ENCODE peak calls at places on chromosomes 1 and 21, in seven cellular contexts. One of them, this sample, is unnamed.

GRCh38 chr1:228109962-228110488 is 926 bp upstream of the MRPL55 start:
- DNase-seq in vagina: no peak
- DNase-seq in testis: no peak
- DNase-seq in adrenal gland: no peak
- DNase-seq in tibial nerve: no peak
- DNase-seq in HCT116: no peak
- DNase-seq in A549: no peak
- DNase-seq in this sample: no peak

GRCh38 chr1:198655464-198656121 is 16.8 kb downstream of the PTPRC start:
- DNase-seq in tibial nerve: no peak
- DNase-seq in adrenal gland: no peak
- DNase-seq in HCT116: no peak
- DNase-seq in testis: no peak
- DNase-seq in A549: no peak
- DNase-seq in vagina: no peak
- DNase-seq in this sample: peak

GRCh38 chr1:47507140-47507539 is 69.3 kb downstream of the FOXD2 start:
- DNase-seq in testis: no peak
- DNase-seq in A549: no peak
- DNase-seq in HCT116: no peak
- DNase-seq in tibial nerve: no peak
- DNase-seq in vagina: no peak
- DNase-seq in adrenal gland: no peak
- DNase-seq in this sample: peak

GRCh38 chr1:15799004-15799867 is 8.2 kb downstream of the UQCRHL start:
- DNase-seq in vagina: peak
- DNase-seq in adrenal gland: no peak
- DNase-seq in A549: peak
- DNase-seq in tibial nerve: peak
- DNase-seq in HCT116: peak
- DNase-seq in testis: peak
- DNase-seq in this sample: peak

GRCh38 chr21:26148071-26148470 is 22.5 kb downstream of the APP start:
- DNase-seq in adrenal gland: no peak
- DNase-seq in tibial nerve: no peak
- DNase-seq in A549: peak
- DNase-seq in HCT116: no peak
- DNase-seq in vagina: no peak
- DNase-seq in testis: no peak
- DNase-seq in this sample: no peak

GRCh38 chr21:20311388-20311787 is 686.8 kb upstream of the NCAM2 start:
- DNase-seq in HCT116: no peak
- DNase-seq in vagina: no peak
- DNase-seq in tibial nerve: no peak
- DNase-seq in A549: no peak
- DNase-seq in adrenal gland: no peak
- DNase-seq in testis: no peak
- DNase-seq in this sample: peak

GRCh38 chr1:54298284-54299033 is 98.5 kb downstream of the MRPL37 start:
- DNase-seq in A549: no peak
- DNase-seq in HCT116: no peak
- DNase-seq in tibial nerve: no peak
- DNase-seq in adrenal gland: no peak
- DNase-seq in vagina: no peak
- DNase-seq in testis: no peak
- DNase-seq in this sample: no peak

GRCh38 chr1:245092638-245092976 is 62.2 kb upstream of the KIF26B start:
- DNase-seq in HCT116: no peak
- DNase-seq in vagina: no peak
- DNase-seq in testis: no peak
- DNase-seq in tibial nerve: no peak
- DNase-seq in adrenal gland: no peak
- DNase-seq in A549: no peak
- DNase-seq in this sample: no peak

GRCh38 chr1:111904478-111905218 is 84.8 kb downstream of the KCND3 start:
- DNase-seq in HCT116: no peak
- DNase-seq in tibial nerve: no peak
- DNase-seq in A549: no peak
- DNase-seq in adrenal gland: no peak
- DNase-seq in testis: no peak
- DNase-seq in vagina: no peak
- DNase-seq in this sample: no peak

GRCh38 chr1:205907794-205908193 is 35.5 kb downstream of the SLC26A9 start:
- DNase-seq in testis: no peak
- DNase-seq in tibial nerve: no peak
- DNase-seq in adrenal gland: no peak
- DNase-seq in HCT116: peak
- DNase-seq in A549: no peak
- DNase-seq in vagina: peak
- DNase-seq in this sample: no peak

GRCh38 chr1:203572134-203572625 is 54.5 kb upstream of the ATP2B4 start:
- DNase-seq in testis: no peak
- DNase-seq in HCT116: no peak
- DNase-seq in adrenal gland: no peak
- DNase-seq in A549: no peak
- DNase-seq in vagina: no peak
- DNase-seq in tibial nerve: no peak
- DNase-seq in this sample: no peak

GRCh38 chr1:33618636-33619035 is 146.2 kb downstream of the ZSCAN20 start:
- DNase-seq in A549: no peak
- DNase-seq in tibial nerve: no peak
- DNase-seq in vagina: peak
- DNase-seq in adrenal gland: no peak
- DNase-seq in HCT116: no peak
- DNase-seq in testis: no peak
- DNase-seq in this sample: no peak

GRCh38 chr1:202579806-202580205 is 130.4 kb downstream of the SYT2 start:
- DNase-seq in tibial nerve: no peak
- DNase-seq in testis: no peak
- DNase-seq in adrenal gland: no peak
- DNase-seq in vagina: no peak
- DNase-seq in A549: no peak
- DNase-seq in HCT116: no peak
- DNase-seq in this sample: no peak

GRCh38 chr1:31238612-31238985 is 1.1 kb downstream of the NKAIN1 start:
- DNase-seq in tibial nerve: no peak
- DNase-seq in adrenal gland: no peak
- DNase-seq in vagina: no peak
- DNase-seq in testis: no peak
- DNase-seq in A549: no peak
- DNase-seq in HCT116: no peak
- DNase-seq in this sample: no peak
- H3K4me3 ChIP-seq in tibial nerve: no peak
- H3K4me3 ChIP-seq in adrenal gland: no peak
- H3K4me3 ChIP-seq in vagina: no peak
- H3K4me3 ChIP-seq in testis: no peak
- H3K4me3 ChIP-seq in A549: no peak
- H3K4me3 ChIP-seq in HCT116: no peak
- H3K4me3 ChIP-seq in this sample: no peak

GRCh38 chr1:88009916-88010315 is 674.2 kb upstream of the PKN2 start:
- DNase-seq in HCT116: no peak
- DNase-seq in tibial nerve: no peak
- DNase-seq in testis: no peak
- DNase-seq in adrenal gland: no peak
- DNase-seq in vagina: no peak
- DNase-seq in A549: no peak
- DNase-seq in this sample: no peak
- TF ChIP-seq CTCF in HCT116: peak
- TF ChIP-seq CTCF in tibial nerve: no peak
- TF ChIP-seq CTCF in testis: no peak
- TF ChIP-seq CTCF in adrenal gland: no peak
- TF ChIP-seq CTCF in vagina: no peak
- TF ChIP-seq CTCF in A549: no peak
- TF ChIP-seq CTCF in this sample: no peak

GRCh38 chr1:172531846-172532699 is 877 bp upstream of the SUCO start:
- DNase-seq in vagina: peak
- DNase-seq in tibial nerve: peak
- DNase-seq in adrenal gland: peak
- DNase-seq in testis: peak
- DNase-seq in HCT116: peak
- DNase-seq in A549: peak
- DNase-seq in this sample: peak
- TF ChIP-seq POLR2A in vagina: peak
- TF ChIP-seq POLR2A in tibial nerve: peak
- TF ChIP-seq POLR2A in adrenal gland: peak
- TF ChIP-seq POLR2A in testis: peak
- TF ChIP-seq POLR2A in HCT116: peak
- TF ChIP-seq POLR2A in A549: peak
- TF ChIP-seq POLR2A in this sample: peak

DNA sequence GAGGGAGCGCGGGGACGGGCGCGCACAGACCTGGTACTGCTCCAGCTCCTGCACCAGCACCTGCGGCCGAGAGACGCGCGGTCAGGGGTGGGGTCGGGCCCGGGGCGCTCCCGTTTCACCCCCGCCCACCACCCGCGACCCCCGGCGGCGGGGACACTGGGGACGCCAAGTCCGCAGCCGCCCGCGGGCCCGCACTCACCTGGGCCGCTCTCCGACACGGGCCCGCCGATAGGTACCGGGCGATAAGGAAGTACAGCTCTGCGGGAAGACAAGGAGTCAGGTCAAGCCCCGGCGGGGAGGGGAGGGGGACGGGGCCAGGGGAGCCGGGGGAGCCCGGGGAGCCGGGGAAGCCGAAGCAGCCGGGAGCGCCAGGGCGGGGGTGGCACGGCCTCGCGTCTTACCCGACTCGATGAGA is 383 bp downstream of the BRWD1 start:
- DNase-seq in testis: peak
- DNase-seq in tibial nerve: peak
- DNase-seq in adrenal gland: no peak
- DNase-seq in HCT116: no peak
- DNase-seq in vagina: no peak
- DNase-seq in A549: peak
- DNase-seq in this sample: no peak
- H3K4me3 ChIP-seq in testis: peak
- H3K4me3 ChIP-seq in tibial nerve: peak
- H3K4me3 ChIP-seq in adrenal gland: peak
- H3K4me3 ChIP-seq in HCT116: peak
- H3K4me3 ChIP-seq in vagina: peak
- H3K4me3 ChIP-seq in A549: peak
- H3K4me3 ChIP-seq in this sample: peak

GRCh38 chr1:37096523-37096922 is 62.2 kb upstream of the GRIK3 start:
- DNase-seq in testis: no peak
- DNase-seq in vagina: no peak
- DNase-seq in HCT116: peak
- DNase-seq in adrenal gland: no peak
- DNase-seq in tibial nerve: no peak
- DNase-seq in A549: peak
- DNase-seq in this sample: peak
- TF ChIP-seq CTCF in testis: peak
- TF ChIP-seq CTCF in vagina: no peak
- TF ChIP-seq CTCF in HCT116: peak
- TF ChIP-seq CTCF in adrenal gland: no peak
- TF ChIP-seq CTCF in tibial nerve: no peak
- TF ChIP-seq CTCF in A549: no peak
- TF ChIP-seq CTCF in this sample: peak

DNA sequence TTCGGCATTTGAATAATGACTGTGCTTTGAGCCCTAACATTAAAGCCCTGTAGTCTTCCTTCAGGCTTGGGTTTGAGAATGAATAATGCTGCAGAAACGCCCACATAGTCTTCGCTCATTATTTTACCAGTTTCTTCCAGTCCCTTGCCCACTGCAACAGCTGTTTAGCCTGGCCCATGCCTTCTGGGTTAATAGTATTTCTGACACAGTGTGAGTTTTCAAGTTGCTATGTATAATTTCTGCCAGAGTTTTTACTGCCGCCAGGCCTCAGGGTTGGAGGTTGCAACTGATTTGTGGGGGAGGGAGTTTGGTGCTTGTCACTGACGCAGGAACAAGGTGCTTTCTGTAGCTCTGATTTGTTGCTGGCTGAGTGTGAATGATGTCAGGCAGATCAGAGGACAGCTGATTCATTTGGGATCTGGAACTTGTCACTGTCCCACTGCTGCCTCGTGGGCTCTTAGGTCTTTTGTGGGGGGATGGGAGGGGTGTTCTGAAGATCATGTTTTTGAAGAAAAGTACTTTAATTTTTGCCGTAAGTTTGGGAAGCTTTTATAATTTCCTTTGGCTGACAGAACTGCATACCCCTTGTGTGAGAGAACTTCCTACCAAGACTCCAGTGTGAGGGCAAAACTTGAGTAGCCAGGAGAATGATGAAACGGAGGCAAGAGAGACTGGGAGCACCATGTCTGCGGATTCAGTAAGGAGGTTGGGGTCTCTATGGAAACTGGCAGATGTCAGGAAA is 109.9 kb downstream of the MAST2 start:
- DNase-seq in testis: peak
- DNase-seq in adrenal gland: peak
- DNase-seq in vagina: peak
- DNase-seq in A549: no peak
- DNase-seq in HCT116: no peak
- DNase-seq in tibial nerve: peak
- DNase-seq in this sample: no peak
- TF ChIP-seq POLR2A in testis: no peak
- TF ChIP-seq POLR2A in adrenal gland: no peak
- TF ChIP-seq POLR2A in vagina: no peak
- TF ChIP-seq POLR2A in A549: no peak
- TF ChIP-seq POLR2A in HCT116: no peak
- TF ChIP-seq POLR2A in tibial nerve: no peak
- TF ChIP-seq POLR2A in this sample: no peak

This sample was measured in NB4.